ENCODE peak calls at places on chromosome 2, in four cellular contexts. Q, Z, A and V are unnamed samples.

GRCh38 chr2:113124181-113124961 is 3.0 kb upstream of the IL1RN start:
- DNase-seq in Z (no peak), A (no peak), Q (no peak), V (no peak)

GRCh38 chr2:142330458-142330857 is 199.6 kb upstream of the LRP1B start:
- DNase-seq in Q (no peak), Z (no peak), A (no peak), V (no peak)

GRCh38 chr2:164840458-164840929 is 1.1 kb downstream of the COBLL1 start:
- DNase-seq in Z (no peak), A (peak), Q (no peak), V (no peak)

GRCh38 chr2:85215074-85216050 is 82.2 kb downstream of the TCF7L1 start:
- DNase-seq in Z (peak), Q (no peak), A (peak), V (no peak)

GRCh38 chr2:136920652-136921333 is 155.4 kb downstream of the THSD7B start:
- DNase-seq in Z (no peak), A (no peak), Q (no peak), V (no peak)

GRCh38 chr2:219362524-219363164 is 25.1 kb downstream of the DNPEP start:
- DNase-seq in A (no peak), Z (no peak), Q (no peak), V (peak)

GRCh38 chr2:231300020-231300721 is 95.3 kb upstream of the B3GNT7 start:
- DNase-seq in Z (no peak), A (no peak), Q (peak), V (no peak)

GRCh38 chr2:211609127-211609526 is 929.5 kb downstream of the ERBB4 start:
- DNase-seq in A (no peak), Z (no peak), Q (no peak), V (no peak)

GRCh38 chr2:231707625-231708049 is 688 bp upstream of the PTMA start:
- DNase-seq in Z (no peak), A (peak), Q (no peak), V (no peak)

GRCh38 chr2:75064691-75065396 is 106.4 kb downstream of the POLE4 start:
- DNase-seq in A (peak), Q (peak), Z (peak), V (peak)

GRCh38 chr2:150296795-150297546 is 190.5 kb downstream of the RND3 start:
- DNase-seq in A (no peak), Z (no peak), Q (no peak), V (no peak)

GRCh38 chr2:38026846-38027245 is 49.1 kb downstream of the CYP1B1 start:
- DNase-seq in Q (no peak), A (no peak), Z (no peak), V (no peak)

GRCh38 chr2:230797515-230798495 is 66.9 kb upstream of the ITM2C start:
- DNase-seq in Z (no peak), Q (no peak), A (no peak), V (no peak)

GRCh38 chr2:120783371-120783791 is 47.7 kb downstream of the GLI2 start:
- DNase-seq in Z (no peak), A (no peak), Q (peak), V (no peak)

GRCh38 chr2:218326315-218326714 is 30.3 kb upstream of the CATIP start:
- DNase-seq in Q (no peak), A (no peak), Z (no peak), V (no peak)

GRCh38 chr2:10531874-10532273 is 83.7 kb upstream of the ODC1 start:
- DNase-seq in Q (no peak), A (no peak), Z (no peak), V (no peak)

GRCh38 chr2:230922951-230923717 is 1.9 kb downstream of the GPR55 start:
- DNase-seq in Q (no peak), A (no peak), Z (no peak), V (no peak)

GRCh38 chr2:158120102-158120501 is 18.4 kb downstream of the UPP2 start:
- DNase-seq in A (no peak), Q (no peak), Z (no peak), V (no peak)

GRCh38 chr2:146981921-146982320 is 862.9 kb upstream of the ACVR2A start:
- DNase-seq in Z (no peak), Q (no peak), A (no peak), V (no peak)

GRCh38 chr2:105777506-105778343 is 33.0 kb downstream of the NCK2 start:
- DNase-seq in Q (no peak), Z (no peak), A (no peak), V (no peak)